ENCODE peak calls at places on chromosomes 13 and 19, in five cellular contexts. C is heart left ventricle; T is breast epithelium; R is CD8-positive, alpha-beta T cell; G is right atrium auricular region. B is an unnamed sample.

GRCh38 chr19:582497-583197 is 7.0 kb upstream of the HCN2 start:
- DNase-seq in C (no peak), T (no peak), R (no peak), G (no peak), B (peak; percentile 37)

GRCh38 chr19:4896372-4896771 is 6.3 kb downstream of the ARRDC5 start:
- DNase-seq in C (no peak), T (no peak), R (no peak), G (no peak), B (peak; percentile 51)

GRCh38 chr13:64332048-64332447 is 2898.1 kb downstream of the PCDH9 start:
- DNase-seq in C (no peak), T (no peak), R (no peak), G (no peak), B (no peak)

GRCh38 chr19:36245210-36246005 is 30.5 kb downstream of the ZNF146 start:
- DNase-seq in C (no peak), T (no peak), R (no peak), G (no peak), B (peak; percentile 26)

GRCh38 chr13:100399455-100399854 is 189.1 kb downstream of the GGACT start:
- DNase-seq in C (no peak), T (no peak), R (no peak), G (no peak), B (no peak)

GRCh38 chr19:39032164-39032918 is at the start of gene FBXO27:
- DNase-seq in C (peak; percentile 27), T (peak; percentile 19), R (no peak), G (no peak), B (peak; percentile 3)

GRCh38 chr19:7916137-7916907 is 1.7 kb downstream of the TGFBR3L start:
- DNase-seq in C (no peak), T (no peak), R (peak; percentile 36), G (no peak), B (peak; percentile 34)

GRCh38 chr19:54434862-54435174 is 14.2 kb upstream of the LENG8 start:
- DNase-seq in C (no peak), T (no peak), R (no peak), G (no peak), B (no peak)

GRCh38 chr19:2330632-2331284 is 2.3 kb downstream of the SPPL2B start:
- DNase-seq in C (no peak), T (no peak), R (no peak), G (no peak), B (no peak)

GRCh38 chr13:60431108-60431700 is 34.2 kb downstream of the TDRD3 start:
- DNase-seq in C (no peak), T (no peak), R (no peak), G (no peak), B (peak; percentile 78)

GRCh38 chr13:31538067-31539042 is 201.0 kb upstream of the RXFP2 start:
- DNase-seq in C (no peak), T (no peak), R (no peak), G (no peak), B (peak; percentile 74)

GRCh38 chr13:30132623-30133553 is 174.5 kb downstream of the KATNAL1 start:
- DNase-seq in C (peak; percentile 93), T (peak; percentile 96), R (peak; percentile 99), G (peak; percentile 98), B (peak; percentile 97)

GRCh38 chr19:50981587-50982146 is 2.0 kb downstream of the KLK7 start:
- DNase-seq in C (no peak), T (no peak), R (no peak), G (no peak), B (no peak)

GRCh38 chr19:576768-577438 is 4.5 kb downstream of the BSG start:
- DNase-seq in C (no peak), T (no peak), R (no peak), G (no peak), B (no peak)

GRCh38 chr13:96900992-96901391 is 93.3 kb downstream of the OXGR1 start:
- DNase-seq in C (no peak), T (no peak), R (no peak), G (no peak), B (no peak)

GRCh38 chr19:28449803-28450202 is 763.1 kb downstream of the UQCRFS1 start:
- DNase-seq in C (no peak), T (no peak), R (no peak), G (no peak), B (no peak)

GRCh38 chr19:34508540-34508939 is 27.0 kb downstream of the WTIP start:
- DNase-seq in C (no peak), T (peak; percentile 13), R (no peak), G (no peak), B (no peak)

GRCh38 chr19:5480427-5480836 is 25.2 kb downstream of the ZNRF4 start:
- DNase-seq in C (no peak), T (no peak), R (peak; percentile 21), G (no peak), B (peak; percentile 27)

GRCh38 chr13:59483441-59484116 is 680.1 kb downstream of the DIAPH3 start:
- DNase-seq in C (peak; percentile 24), T (no peak), R (no peak), G (no peak), B (peak; percentile 83)

GRCh38 chr13:40064154-40064713 is 408.8 kb downstream of the COG6 start:
- DNase-seq in C (no peak), T (no peak), R (no peak), G (no peak), B (no peak)

GRCh38 chr13:48448963-48449614 is 36.2 kb upstream of the LPAR6 start:
- DNase-seq in C (no peak), T (no peak), R (no peak), G (no peak), B (peak; percentile 83)

GRCh38 chr19:15469513-15470297 is 5.4 kb upstream of the RASAL3 start:
- DNase-seq in C (no peak), T (no peak), R (peak; percentile 42), G (no peak), B (no peak)

GRCh38 chr19:33231511-33231910 is 5.9 kb upstream of the SLC7A10 start:
- DNase-seq in C (no peak), T (no peak), R (no peak), G (no peak), B (no peak)

GRCh38 chr19:35995655-35995993 is 636 bp downstream of the SDHAF1 start:
- DNase-seq in C (peak; percentile 41), T (no peak), R (no peak), G (no peak), B (peak; percentile 65)

GRCh38 chr19:16375936-16376185 is 51.2 kb downstream of the KLF2 start:
- DNase-seq in C (no peak), T (no peak), R (no peak), G (no peak), B (no peak)

GRCh38 chr13:97388385-97388784 is 45.6 kb upstream of the RAP2A start:
- DNase-seq in C (no peak), T (no peak), R (no peak), G (no peak), B (no peak)

GRCh38 chr13:51044023-51044665 is 66.9 kb downstream of the C13orf42 start:
- DNase-seq in C (no peak), T (no peak), R (no peak), G (no peak), B (no peak)

GRCh38 chr13:64912141-64912540 is 2318.0 kb downstream of the PCDH9 start:
- DNase-seq in C (no peak), T (no peak), R (no peak), G (no peak), B (peak; percentile 72)

GRCh38 chr13:25177012-25177411 is 4.9 kb upstream of the AMER2 start:
- DNase-seq in C (no peak), T (no peak), R (no peak), G (no peak), B (no peak)

GRCh38 chr13:53240316-53240715 is 211.7 kb downstream of the OLFM4 start:
- DNase-seq in C (no peak), T (no peak), R (no peak), G (no peak), B (no peak)

GRCh38 chr19:39518458-39518857 is 3.5 kb downstream of the SELENOV start:
- DNase-seq in C (no peak), T (no peak), R (no peak), G (no peak), B (no peak)

GRCh38 chr19:566403-566802 is 6.0 kb upstream of the BSG start:
- DNase-seq in C (peak; percentile 26), T (peak; percentile 43), R (no peak), G (peak; percentile 81), B (peak; percentile 64)

GRCh38 chr13:111957913-111958450 is 109.0 kb upstream of the SOX1 start:
- DNase-seq in C (no peak), T (no peak), R (no peak), G (no peak), B (no peak)

GRCh38 chr13:27037571-27037970 is 134.0 kb downstream of the USP12 start:
- DNase-seq in C (no peak), T (no peak), R (no peak), G (no peak), B (no peak)

GRCh38 chr19:5456130-5456835 is 1.1 kb downstream of the ZNRF4 start:
- DNase-seq in C (no peak), T (no peak), R (no peak), G (no peak), B (no peak)

GRCh38 chr19:45032421-45032820 is 6.4 kb upstream of the CLASRP start:
- DNase-seq in C (no peak), T (no peak), R (no peak), G (no peak), B (no peak)

GRCh38 chr13:113345486-113345885 is 18.4 kb downstream of the GRTP1 start:
- DNase-seq in C (no peak), T (no peak), R (no peak), G (no peak), B (no peak)

GRCh38 chr19:38690832-38691231 is 43.4 kb downstream of the ACTN4 start:
- DNase-seq in C (no peak), T (no peak), R (no peak), G (no peak), B (no peak)

DNA sequence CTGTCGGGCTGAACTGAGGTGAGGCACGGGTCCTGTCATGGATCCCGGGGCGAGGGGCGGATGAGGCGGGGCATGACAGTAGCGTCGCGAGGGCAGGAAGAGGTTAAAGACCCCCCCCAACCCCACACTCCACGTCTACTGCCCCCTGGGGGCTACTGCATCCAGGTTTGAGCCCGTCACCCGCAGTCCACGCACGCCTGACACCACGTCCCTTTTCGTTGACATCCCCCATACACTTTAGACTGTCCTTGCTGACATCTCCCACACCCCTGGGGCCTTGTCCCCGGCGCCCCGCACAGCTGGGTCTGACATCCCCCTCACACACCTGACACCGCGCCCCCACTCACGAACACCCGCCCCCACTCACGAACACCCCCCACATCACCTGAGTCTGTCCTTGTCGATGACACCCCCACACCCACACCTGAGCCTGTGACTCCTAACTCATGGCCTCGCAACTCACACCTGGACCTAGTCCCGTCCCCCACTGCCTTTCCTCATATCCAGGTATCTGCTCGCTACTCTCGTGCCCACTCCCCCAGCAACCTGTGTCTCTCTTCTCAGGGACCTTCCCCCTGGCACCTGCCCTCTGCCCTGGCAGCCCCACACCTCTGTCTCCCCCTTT is 416 bp downstream of the SLC25A42 start:
- DNase-seq in C (no peak), T (peak; percentile 25), R (peak; percentile 13), G (no peak), B (no peak)
- H3K27ac ChIP-seq in C (peak overlapping the region; percentile 82), T (peak overlapping the region; percentile 88), R (peak overlapping the region; percentile 47), G (peak overlapping the region; percentile 79), B (no peak overlapping the region)

GRCh38 chr13:36362251-36362650 is 16.1 kb upstream of the SPART start:
- DNase-seq in C (no peak), T (no peak), R (no peak), G (no peak), B (peak; percentile 75)
- H3K27ac ChIP-seq in C (no peak overlapping the region), T (no peak overlapping the region), R (no peak overlapping the region), G (no peak overlapping the region), B (no peak overlapping the region)

GRCh38 chr19:52095172-52096014 is at the start of gene ZNF841:
- DNase-seq in C (peak; percentile 97), T (peak; percentile 92), R (peak; percentile 83), G (peak; percentile 94), B (peak; percentile 97)
- H3K27ac ChIP-seq in C (peak within 1 kb of the TSS; percentile 71), T (peak within 1 kb of the TSS; percentile 88), R (peak within 1 kb of the TSS; percentile 86), G (peak within 1 kb of the TSS; percentile 58), B (peak within 1 kb of the TSS; percentile 12)

GRCh38 chr19:13004273-13004672 is 9.0 kb downstream of the NFIX start:
- DNase-seq in C (no peak), T (no peak), R (no peak), G (no peak), B (no peak)
- H3K27ac ChIP-seq in C (peak overlapping the region; percentile 97), T (peak overlapping the region; percentile 99), R (no peak overlapping the region), G (no peak overlapping the region), B (no peak overlapping the region)